ENCODE peak calls at places on chromosome 9, in four cellular contexts. One of them, this sample, is unnamed.

GRCh38 chr9:127182901-127183746 is 60.7 kb upstream of the ANGPTL2 start:
- DNase-seq in psoas muscle: no peak
- DNase-seq in CD8-positive, alpha-beta memory T cell: no peak
- DNase-seq in fibroblast of lung: peak; percentile 15
- DNase-seq in this sample: no peak

GRCh38 chr9:71929791-71930440 is 18.5 kb downstream of the C9orf85 start:
- DNase-seq in psoas muscle: no peak
- DNase-seq in CD8-positive, alpha-beta memory T cell: no peak
- DNase-seq in fibroblast of lung: peak; percentile 78
- DNase-seq in this sample: no peak

GRCh38 chr9:87518702-87519335 is 21.2 kb downstream of the DAPK1 start:
- DNase-seq in psoas muscle: peak; percentile 59
- DNase-seq in CD8-positive, alpha-beta memory T cell: no peak
- DNase-seq in fibroblast of lung: peak; percentile 49
- DNase-seq in this sample: no peak

GRCh38 chr9:124735121-124735520 is 36.0 kb downstream of the NR6A1 start:
- DNase-seq in psoas muscle: no peak
- DNase-seq in CD8-positive, alpha-beta memory T cell: no peak
- DNase-seq in fibroblast of lung: peak; percentile 85
- DNase-seq in this sample: no peak

GRCh38 chr9:136081826-136082495 is 13.1 kb downstream of the NACC2 start:
- DNase-seq in psoas muscle: no peak
- DNase-seq in CD8-positive, alpha-beta memory T cell: no peak
- DNase-seq in fibroblast of lung: no peak
- DNase-seq in this sample: no peak

GRCh38 chr9:105243015-105243686 is 1.3 kb upstream of the SLC44A1 start:
- DNase-seq in psoas muscle: no peak
- DNase-seq in CD8-positive, alpha-beta memory T cell: no peak
- DNase-seq in fibroblast of lung: peak; percentile 93
- DNase-seq in this sample: no peak

GRCh38 chr9:92506184-92506857 is 24.0 kb upstream of the ASPN start:
- DNase-seq in psoas muscle: peak; percentile 46
- DNase-seq in CD8-positive, alpha-beta memory T cell: no peak
- DNase-seq in fibroblast of lung: peak; percentile 97
- DNase-seq in this sample: no peak

GRCh38 chr9:110031511-110032173 is 176.3 kb downstream of the C9orf152 start:
- DNase-seq in psoas muscle: no peak
- DNase-seq in CD8-positive, alpha-beta memory T cell: no peak
- DNase-seq in fibroblast of lung: peak; percentile 94
- DNase-seq in this sample: no peak

GRCh38 chr9:129276486-129277260 is 98.6 kb upstream of the IER5L start:
- DNase-seq in psoas muscle: no peak
- DNase-seq in CD8-positive, alpha-beta memory T cell: no peak
- DNase-seq in fibroblast of lung: no peak
- DNase-seq in this sample: no peak

GRCh38 chr9:104494808-104495207 is 9.3 kb upstream of the OR13F1 start:
- DNase-seq in psoas muscle: no peak
- DNase-seq in CD8-positive, alpha-beta memory T cell: no peak
- DNase-seq in fibroblast of lung: no peak
- DNase-seq in this sample: no peak

GRCh38 chr9:115593587-115594091 is 475.7 kb upstream of the TNC start:
- DNase-seq in psoas muscle: no peak
- DNase-seq in CD8-positive, alpha-beta memory T cell: no peak
- DNase-seq in fibroblast of lung: peak; percentile 46
- DNase-seq in this sample: no peak

GRCh38 chr9:19117039-19117716 is 10.1 kb downstream of the PLIN2 start:
- DNase-seq in psoas muscle: no peak
- DNase-seq in CD8-positive, alpha-beta memory T cell: no peak
- DNase-seq in fibroblast of lung: no peak
- DNase-seq in this sample: no peak

GRCh38 chr9:83062653-83063527 is at the start of gene RASEF:
- DNase-seq in psoas muscle: no peak
- DNase-seq in CD8-positive, alpha-beta memory T cell: no peak
- DNase-seq in fibroblast of lung: peak; percentile 57
- DNase-seq in this sample: no peak

GRCh38 chr9:99680191-99680590 is 141.5 kb upstream of the NR4A3 start:
- DNase-seq in psoas muscle: no peak
- DNase-seq in CD8-positive, alpha-beta memory T cell: no peak
- DNase-seq in fibroblast of lung: peak; percentile 70
- DNase-seq in this sample: no peak

GRCh38 chr9:91905958-91906585 is 44.0 kb downstream of the ROR2 start:
- DNase-seq in psoas muscle: no peak
- DNase-seq in CD8-positive, alpha-beta memory T cell: peak; percentile 66
- DNase-seq in fibroblast of lung: no peak
- DNase-seq in this sample: no peak

GRCh38 chr9:111691686-111692329 is 30.4 kb downstream of the GNG10 start:
- DNase-seq in psoas muscle: no peak
- DNase-seq in CD8-positive, alpha-beta memory T cell: peak; percentile 4
- DNase-seq in fibroblast of lung: peak; percentile 38
- DNase-seq in this sample: peak; percentile 2

GRCh38 chr9:124220551-124221451 is 36.9 kb upstream of the NEK6 start:
- DNase-seq in psoas muscle: no peak
- DNase-seq in CD8-positive, alpha-beta memory T cell: no peak
- DNase-seq in fibroblast of lung: peak; percentile 48
- DNase-seq in this sample: no peak

GRCh38 chr9:75088646-75089368 is 493 bp downstream of the OSTF1 start:
- DNase-seq in psoas muscle: peak; percentile 71
- DNase-seq in CD8-positive, alpha-beta memory T cell: no peak
- DNase-seq in fibroblast of lung: peak; percentile 65
- DNase-seq in this sample: peak; percentile 70

GRCh38 chr9:126864771-126865170 is 4.3 kb downstream of the ZBTB34 start:
- DNase-seq in psoas muscle: no peak
- DNase-seq in CD8-positive, alpha-beta memory T cell: no peak
- DNase-seq in fibroblast of lung: no peak
- DNase-seq in this sample: no peak

GRCh38 chr9:14935917-14936316 is 25.7 kb upstream of the FREM1 start:
- DNase-seq in psoas muscle: no peak
- DNase-seq in CD8-positive, alpha-beta memory T cell: no peak
- DNase-seq in fibroblast of lung: no peak
- DNase-seq in this sample: no peak

GRCh38 chr9:109730228-109730627 is 49.8 kb upstream of the PALM2AKAP2 start:
- DNase-seq in psoas muscle: no peak
- DNase-seq in CD8-positive, alpha-beta memory T cell: no peak
- DNase-seq in fibroblast of lung: no peak
- DNase-seq in this sample: no peak

GRCh38 chr9:34986541-34987047 is 3.0 kb upstream of the DNAJB5 start:
- DNase-seq in psoas muscle: peak; percentile 30
- DNase-seq in CD8-positive, alpha-beta memory T cell: peak; percentile 49
- DNase-seq in fibroblast of lung: peak; percentile 32
- DNase-seq in this sample: peak; percentile 67

GRCh38 chr9:125525846-125526619 is 181.0 kb downstream of the MAPKAP1 start:
- DNase-seq in psoas muscle: no peak
- DNase-seq in CD8-positive, alpha-beta memory T cell: no peak
- DNase-seq in fibroblast of lung: peak; percentile 76
- DNase-seq in this sample: no peak

GRCh38 chr9:5593904-5594303 is 35.0 kb upstream of the RIC1 start:
- DNase-seq in psoas muscle: no peak
- DNase-seq in CD8-positive, alpha-beta memory T cell: no peak
- DNase-seq in fibroblast of lung: no peak
- DNase-seq in this sample: peak; percentile 76

GRCh38 chr9:13291718-13292117 is 12.2 kb upstream of the MPDZ start:
- DNase-seq in psoas muscle: no peak
- DNase-seq in CD8-positive, alpha-beta memory T cell: no peak
- DNase-seq in fibroblast of lung: no peak
- DNase-seq in this sample: no peak

GRCh38 chr9:6686396-6686795 is 40.9 kb upstream of the GLDC start:
- DNase-seq in psoas muscle: no peak
- DNase-seq in CD8-positive, alpha-beta memory T cell: no peak
- DNase-seq in fibroblast of lung: peak; percentile 24
- DNase-seq in this sample: no peak

GRCh38 chr9:14926941-14927624 is 16.9 kb upstream of the FREM1 start:
- DNase-seq in psoas muscle: no peak
- DNase-seq in CD8-positive, alpha-beta memory T cell: no peak
- DNase-seq in fibroblast of lung: no peak
- DNase-seq in this sample: no peak

GRCh38 chr9:21172156-21172555 is 5.7 kb upstream of the IFNA21 start:
- DNase-seq in psoas muscle: no peak
- DNase-seq in CD8-positive, alpha-beta memory T cell: no peak
- DNase-seq in fibroblast of lung: no peak
- DNase-seq in this sample: no peak

GRCh38 chr9:80994892-80995291 is 694.5 kb downstream of the TLE1 start:
- DNase-seq in psoas muscle: no peak
- DNase-seq in CD8-positive, alpha-beta memory T cell: no peak
- DNase-seq in fibroblast of lung: peak; percentile 58
- DNase-seq in this sample: no peak

GRCh38 chr9:131627846-131628820 is 82.8 kb downstream of the PRRT1B start:
- DNase-seq in psoas muscle: peak; percentile 83
- DNase-seq in CD8-positive, alpha-beta memory T cell: peak; percentile 92
- DNase-seq in fibroblast of lung: peak; percentile 95
- DNase-seq in this sample: peak; percentile 23

GRCh38 chr9:16337322-16338029 is 533.0 kb downstream of the BNC2 start:
- DNase-seq in psoas muscle: no peak
- DNase-seq in CD8-positive, alpha-beta memory T cell: no peak
- DNase-seq in fibroblast of lung: peak; percentile 96
- DNase-seq in this sample: no peak

GRCh38 chr9:115008536-115008935 is 78.1 kb upstream of the TNFSF8 start:
- DNase-seq in psoas muscle: no peak
- DNase-seq in CD8-positive, alpha-beta memory T cell: no peak
- DNase-seq in fibroblast of lung: peak; percentile 97
- DNase-seq in this sample: no peak

GRCh38 chr9:72661401-72662135 is 140.2 kb downstream of the TMC1 start:
- DNase-seq in psoas muscle: no peak
- DNase-seq in CD8-positive, alpha-beta memory T cell: no peak
- DNase-seq in fibroblast of lung: peak; percentile 91
- DNase-seq in this sample: no peak

GRCh38 chr9:127567119-127567897 is 44.8 kb upstream of the STXBP1 start:
- DNase-seq in psoas muscle: peak; percentile 47
- DNase-seq in CD8-positive, alpha-beta memory T cell: no peak
- DNase-seq in fibroblast of lung: peak; percentile 56
- DNase-seq in this sample: no peak

GRCh38 chr9:125393426-125393825 is 131.8 kb downstream of the GAPVD1 start:
- DNase-seq in psoas muscle: no peak
- DNase-seq in CD8-positive, alpha-beta memory T cell: no peak
- DNase-seq in fibroblast of lung: peak; percentile 77
- DNase-seq in this sample: no peak

GRCh38 chr9:108125541-108125940 is 636.0 kb upstream of the KLF4 start:
- DNase-seq in psoas muscle: no peak
- DNase-seq in CD8-positive, alpha-beta memory T cell: no peak
- DNase-seq in fibroblast of lung: no peak
- DNase-seq in this sample: no peak

GRCh38 chr9:8762676-8763075 is 963.1 kb upstream of the DMAC1 start:
- DNase-seq in psoas muscle: no peak
- DNase-seq in CD8-positive, alpha-beta memory T cell: no peak
- DNase-seq in fibroblast of lung: no peak
- DNase-seq in this sample: no peak

This sample was measured in naive B cell.